ENCODE peak calls at places on chromosomes 7 and 10, in ten cellular contexts. K, G, Q, W, D, I, L, O, U and V are unnamed samples.

GRCh38 chr10:102299873-102300272 is 54.5 kb downstream of the GBF1 start:
- DNase-seq in K (no peak), G (peak), Q (no peak), W (no peak), D (no peak), I (no peak), L (no peak), O (no peak), U (peak), V (peak)

GRCh38 chr7:128946936-128947830 is 9.5 kb downstream of the IRF5 start:
- DNase-seq in K (peak), G (no peak), Q (no peak), W (no peak), D (no peak), I (no peak), L (no peak), O (no peak), U (no peak), V (no peak)

GRCh38 chr10:125567529-125567928 is 115.4 kb downstream of the TEX36 start:
- DNase-seq in K (peak), G (no peak), Q (no peak), W (no peak), D (no peak), I (no peak), L (no peak), O (no peak), U (no peak), V (no peak)

GRCh38 chr10:127715782-127716378 is 21.1 kb upstream of the FOXI2 start:
- DNase-seq in K (no peak), G (no peak), Q (peak), W (no peak), D (no peak), I (no peak), L (no peak), O (no peak), U (peak), V (peak)

GRCh38 chr10:116826803-116827202 is 22.5 kb upstream of the ENO4 start:
- DNase-seq in K (peak), G (peak), Q (no peak), W (peak), D (no peak), I (no peak), L (no peak), O (no peak), U (peak), V (no peak)

GRCh38 chr7:155644178-155644970 is at the start of gene RBM33:
- DNase-seq in K (peak), G (peak), Q (peak), W (peak), D (peak), I (peak), L (peak), O (peak), U (peak), V (peak)

GRCh38 chr7:158252081-158252836 is 335.4 kb downstream of the PTPRN2 start:
- DNase-seq in K (peak), G (no peak), Q (no peak), W (no peak), D (no peak), I (no peak), L (no peak), O (no peak), U (no peak), V (no peak)

GRCh38 chr7:11548532-11548931 is 283.5 kb downstream of the THSD7A start:
- DNase-seq in K (no peak), G (peak), Q (no peak), W (no peak), D (no peak), I (no peak), L (no peak), O (no peak), U (no peak), V (peak)

GRCh38 chr10:126061526-126061925 is 165.2 kb downstream of the FANK1 start:
- DNase-seq in K (no peak), G (no peak), Q (no peak), W (no peak), D (no peak), I (no peak), L (no peak), O (no peak), U (no peak), V (no peak)

GRCh38 chr7:96067321-96067720 is 254.6 kb downstream of the SLC25A13 start:
- DNase-seq in K (no peak), G (no peak), Q (peak), W (no peak), D (no peak), I (no peak), L (no peak), O (no peak), U (peak), V (no peak)

GRCh38 chr7:25863727-25864116 is 288.3 kb upstream of the NFE2L3 start:
- DNase-seq in K (no peak), G (no peak), Q (no peak), W (no peak), D (no peak), I (no peak), L (no peak), O (no peak), U (no peak), V (no peak)

GRCh38 chr7:37408241-37408884 is 40.3 kb downstream of the ELMO1 start:
- DNase-seq in K (no peak), G (no peak), Q (no peak), W (no peak), D (no peak), I (no peak), L (no peak), O (no peak), U (no peak), V (no peak)

GRCh38 chr7:139576179-139576973 is 52.9 kb downstream of the CLEC2L start:
- DNase-seq in K (no peak), G (no peak), Q (no peak), W (no peak), D (no peak), I (no peak), L (no peak), O (no peak), U (no peak), V (no peak)